ENCODE peak calls at places on chromosomes 5 and 9, in five cellular contexts. One of them, this sample, is unnamed.

GRCh38 chr5:69305512-69305911 is 27.1 kb downstream of the CCDC125 start:
- DNase-seq in T-cell: no peak
- DNase-seq in tibial nerve: no peak
- DNase-seq in mucosa of descending colon: no peak
- DNase-seq in fibroblast of pulmonary artery: no peak
- DNase-seq in this sample: no peak

GRCh38 chr5:194102-194501 is 2.8 kb downstream of the LRRC14B start:
- DNase-seq in tibial nerve: no peak
- DNase-seq in T-cell: no peak
- DNase-seq in mucosa of descending colon: no peak
- DNase-seq in fibroblast of pulmonary artery: no peak
- DNase-seq in this sample: no peak

GRCh38 chr5:107149243-107149642 is 521.5 kb downstream of the EFNA5 start:
- DNase-seq in mucosa of descending colon: no peak
- DNase-seq in tibial nerve: no peak
- DNase-seq in fibroblast of pulmonary artery: no peak
- DNase-seq in T-cell: no peak
- DNase-seq in this sample: no peak

GRCh38 chr9:74824654-74825053 is 63.1 kb downstream of the TRPM6 start:
- DNase-seq in tibial nerve: no peak
- DNase-seq in T-cell: no peak
- DNase-seq in fibroblast of pulmonary artery: peak
- DNase-seq in mucosa of descending colon: peak
- DNase-seq in this sample: peak

GRCh38 chr9:34891386-34891785 is 66.7 kb upstream of the PHF24 start:
- DNase-seq in T-cell: no peak
- DNase-seq in tibial nerve: no peak
- DNase-seq in fibroblast of pulmonary artery: no peak
- DNase-seq in mucosa of descending colon: no peak
- DNase-seq in this sample: no peak

GRCh38 chr9:35306281-35306680 is 144.5 kb downstream of the UNC13B start:
- DNase-seq in mucosa of descending colon: no peak
- DNase-seq in tibial nerve: no peak
- DNase-seq in T-cell: no peak
- DNase-seq in fibroblast of pulmonary artery: no peak
- DNase-seq in this sample: no peak

GRCh38 chr5:78633710-78634109 is 14.9 kb downstream of the LHFPL2 start:
- DNase-seq in tibial nerve: no peak
- DNase-seq in mucosa of descending colon: no peak
- DNase-seq in fibroblast of pulmonary artery: no peak
- DNase-seq in T-cell: no peak
- DNase-seq in this sample: peak

GRCh38 chr9:93183663-93184438 is at the start of gene WNK2:
- DNase-seq in fibroblast of pulmonary artery: no peak
- DNase-seq in mucosa of descending colon: peak
- DNase-seq in T-cell: no peak
- DNase-seq in tibial nerve: no peak
- DNase-seq in this sample: no peak

GRCh38 chr5:179313849-179314521 is 31.3 kb downstream of the ADAMTS2 start:
- DNase-seq in mucosa of descending colon: peak
- DNase-seq in tibial nerve: peak
- DNase-seq in fibroblast of pulmonary artery: peak
- DNase-seq in T-cell: no peak
- DNase-seq in this sample: peak

GRCh38 chr9:5630038-5630507 is 1.2 kb downstream of the RIC1 start:
- DNase-seq in tibial nerve: no peak
- DNase-seq in mucosa of descending colon: no peak
- DNase-seq in fibroblast of pulmonary artery: peak
- DNase-seq in T-cell: no peak
- DNase-seq in this sample: peak

GRCh38 chr5:42005561-42006153 is 80.6 kb downstream of the FBXO4 start:
- DNase-seq in mucosa of descending colon: no peak
- DNase-seq in tibial nerve: no peak
- DNase-seq in fibroblast of pulmonary artery: peak
- DNase-seq in T-cell: no peak
- DNase-seq in this sample: peak

GRCh38 chr5:64814073-64814472 is 45.3 kb downstream of the CWC27 start:
- DNase-seq in tibial nerve: no peak
- DNase-seq in mucosa of descending colon: no peak
- DNase-seq in T-cell: no peak
- DNase-seq in fibroblast of pulmonary artery: no peak
- DNase-seq in this sample: no peak

GRCh38 chr5:144125163-144125726 is 45.2 kb downstream of the YIPF5 start:
- DNase-seq in T-cell: no peak
- DNase-seq in tibial nerve: no peak
- DNase-seq in mucosa of descending colon: no peak
- DNase-seq in fibroblast of pulmonary artery: peak
- DNase-seq in this sample: peak

GRCh38 chr9:123478967-123479602 is 123.1 kb downstream of the CRB2 start:
- DNase-seq in tibial nerve: no peak
- DNase-seq in fibroblast of pulmonary artery: no peak
- DNase-seq in T-cell: no peak
- DNase-seq in mucosa of descending colon: peak
- DNase-seq in this sample: no peak

GRCh38 chr9:74348777-74349176 is 148.4 kb upstream of the RORB start:
- DNase-seq in fibroblast of pulmonary artery: no peak
- DNase-seq in tibial nerve: no peak
- DNase-seq in mucosa of descending colon: no peak
- DNase-seq in T-cell: no peak
- DNase-seq in this sample: no peak

GRCh38 chr5:132962429-132962928 is 955 bp downstream of the AFF4 start:
- DNase-seq in mucosa of descending colon: no peak
- DNase-seq in fibroblast of pulmonary artery: peak
- DNase-seq in tibial nerve: no peak
- DNase-seq in T-cell: no peak
- DNase-seq in this sample: peak

GRCh38 chr9:111992523-111992922 is 95.9 kb downstream of the UGCG start:
- DNase-seq in fibroblast of pulmonary artery: peak
- DNase-seq in T-cell: no peak
- DNase-seq in mucosa of descending colon: no peak
- DNase-seq in tibial nerve: no peak
- DNase-seq in this sample: peak

GRCh38 chr9:128683340-128684064 is 5.5 kb upstream of the SET start:
- DNase-seq in T-cell: no peak
- DNase-seq in mucosa of descending colon: peak
- DNase-seq in tibial nerve: no peak
- DNase-seq in fibroblast of pulmonary artery: peak
- DNase-seq in this sample: peak

GRCh38 chr5:115656404-115656803 is 30.6 kb upstream of the TMED7 start:
- DNase-seq in mucosa of descending colon: no peak
- DNase-seq in T-cell: no peak
- DNase-seq in tibial nerve: no peak
- DNase-seq in fibroblast of pulmonary artery: no peak
- DNase-seq in this sample: peak

GRCh38 chr9:138082918-138083636 is 205.5 kb downstream of the CACNA1B start:
- DNase-seq in fibroblast of pulmonary artery: no peak
- DNase-seq in mucosa of descending colon: no peak
- DNase-seq in T-cell: no peak
- DNase-seq in tibial nerve: no peak
- DNase-seq in this sample: no peak

GRCh38 chr9:92522983-92523970 is 12.5 kb downstream of the ECM2 start:
- DNase-seq in tibial nerve: no peak
- DNase-seq in T-cell: no peak
- DNase-seq in mucosa of descending colon: no peak
- DNase-seq in fibroblast of pulmonary artery: no peak
- DNase-seq in this sample: no peak

This sample was measured in fibroblast of lung.